ENCODE peak calls at places on chromosomes 3 and 15, in nine cellular contexts. A is NCI-H446 treated with DMSO at 0.1 percent for 48 hours; D is activated T-helper 1 cell treated with anti-CD3 and anti-CD28 coated beads, Interleukin-12 subunit alpha, Interleukin-12 subunit beta, Interleukin-2, Interleukin-4 antibody, amounts not matched to agents 30 ng/mL and 10 ng/mL and 1 ng/mL, durations not matched to agents 14 hours and 24 hours and 36 hours; V is GM10248; H is GM12865; M is Daoy; N is HEK293T; U is neuronal stem cell; S is HTR-8/SVneo. W is an unnamed sample.

GRCh38 chr3:75395601-75396315 is 268.4 kb upstream of the FRG2C start:
- DNase-seq in A (no peak), D (no peak), V (no peak), H (no peak), M (no peak), N (no peak), U (no peak), S (no peak), W (no peak)

GRCh38 chr3:45980819-45981218 is 14.8 kb downstream of the FYCO1 start:
- DNase-seq in A (no peak), D (no peak), V (no peak), H (no peak), M (no peak), N (no peak), U (no peak), S (no peak), W (no peak)

GRCh38 chr3:70728311-70728710 is 415.9 kb upstream of the MDFIC2 start:
- DNase-seq in A (no peak), D (no peak), V (no peak), H (no peak), M (peak), N (no peak), U (no peak), S (no peak), W (no peak)

GRCh38 chr3:13896473-13897154 is 16.7 kb upstream of the WNT7A start:
- DNase-seq in A (peak), D (peak), V (peak), H (peak), M (peak), N (peak), U (peak), S (peak), W (peak)

GRCh38 chr15:74128785-74129350 is 1.5 kb upstream of the ISLR2 start:
- DNase-seq in A (no peak), D (no peak), V (no peak), H (no peak), M (no peak), N (no peak), U (no peak), S (no peak), W (no peak)

GRCh38 chr3:197525706-197526105 is 30.1 kb downstream of the BDH1 start:
- DNase-seq in A (no peak), D (no peak), V (no peak), H (no peak), M (peak), N (no peak), U (no peak), S (no peak), W (no peak)

GRCh38 chr3:133277813-133278212 is 122.0 kb upstream of the BFSP2 start:
- DNase-seq in A (no peak), D (no peak), V (no peak), H (no peak), M (no peak), N (no peak), U (no peak), S (no peak), W (no peak)

GRCh38 chr3:45387636-45388348 is 584 bp upstream of the LARS2 start:
- DNase-seq in A (no peak), D (peak), V (no peak), H (no peak), M (no peak), N (no peak), U (no peak), S (no peak), W (no peak)

GRCh38 chr3:60056394-60056793 is 1006.6 kb upstream of the CFAP20DC start:
- DNase-seq in A (no peak), D (no peak), V (no peak), H (no peak), M (no peak), N (no peak), U (no peak), S (no peak), W (no peak)

GRCh38 chr3:99918720-99919119 is 101.1 kb downstream of the CMSS1 start:
- DNase-seq in A (no peak), D (no peak), V (no peak), H (no peak), M (no peak), N (no peak), U (no peak), S (no peak), W (no peak)

GRCh38 chr15:65833501-65834220 is 35.6 kb upstream of the RAB11A start:
- DNase-seq in A (no peak), D (no peak), V (no peak), H (peak), M (peak), N (no peak), U (no peak), S (no peak), W (no peak)

GRCh38 chr3:127171721-127172120 is 21.2 kb upstream of the PRR23E start:
- DNase-seq in A (no peak), D (no peak), V (no peak), H (no peak), M (no peak), N (peak), U (no peak), S (no peak), W (no peak)

GRCh38 chr15:82810863-82811421 is 1.5 kb downstream of the WHAMM start:
- DNase-seq in A (no peak), D (peak), V (no peak), H (peak), M (no peak), N (no peak), U (no peak), S (no peak), W (peak)

GRCh38 chr15:46312133-46312740 is 677.4 kb downstream of the SQOR start:
- DNase-seq in A (no peak), D (peak), V (peak), H (peak), M (peak), N (peak), U (peak), S (peak), W (peak)

GRCh38 chr15:55873024-55873745 is 120.2 kb downstream of the NEDD4 start:
- DNase-seq in A (no peak), D (no peak), V (no peak), H (no peak), M (no peak), N (no peak), U (no peak), S (no peak), W (no peak)

GRCh38 chr3:178754852-178755510 is 218.7 kb downstream of the KCNMB2 start:
- DNase-seq in A (peak), D (no peak), V (no peak), H (peak), M (peak), N (no peak), U (no peak), S (no peak), W (no peak)

GRCh38 chr3:6281662-6282061 is 579.3 kb upstream of the GRM7 start:
- DNase-seq in A (no peak), D (no peak), V (no peak), H (peak), M (no peak), N (no peak), U (no peak), S (no peak), W (no peak)

GRCh38 chr15:27095809-27096580 is 125.0 kb downstream of the GABRG3 start:
- DNase-seq in A (peak), D (no peak), V (no peak), H (no peak), M (no peak), N (no peak), U (no peak), S (no peak), W (no peak)

GRCh38 chr3:172699070-172699469 is 11.8 kb downstream of the NCEH1 start:
- DNase-seq in A (no peak), D (no peak), V (no peak), H (no peak), M (no peak), N (no peak), U (no peak), S (no peak), W (no peak)

GRCh38 chr15:77819271-77819806 is 186.6 kb upstream of the LINGO1 start:
- DNase-seq in A (no peak), D (no peak), V (no peak), H (no peak), M (peak), N (peak), U (no peak), S (no peak), W (no peak)

GRCh38 chr3:127589600-127590281 is 792 bp downstream of the TPRA1 start:
- DNase-seq in A (no peak), D (no peak), V (no peak), H (peak), M (no peak), N (no peak), U (no peak), S (no peak), W (no peak)

W was measured in effector memory CD8-positive, alpha-beta T cell.